ENCODE peak calls at places on chromosomes 13 and 19, in six cellular contexts. L is upper lobe of right lung; Q is SK-N-MC; N is CD8-positive, alpha-beta memory T cell; C is ureter; P is hypothalamus. V is an unnamed sample.

GRCh38 chr19:46674416-46675178 is 13.6 kb upstream of the DACT3 start:
- DNase-seq in Q (no peak), L (no peak), N (no peak), P (no peak), C (no peak), V (peak; percentile 81)

GRCh38 chr13:43786766-43787517 is at the start of gene ENOX1:
- DNase-seq in N (no peak), P (peak; percentile 53), L (peak; percentile 69), Q (no peak), C (peak; percentile 73), V (peak; percentile 82)

GRCh38 chr13:39509616-39510015 is 93.4 kb downstream of the LHFPL6 start:
- DNase-seq in L (no peak), C (no peak), P (no peak), Q (no peak), N (no peak), V (no peak)

GRCh38 chr13:98143601-98144500 is 957 bp downstream of the FARP1 start:
- DNase-seq in N (no peak), L (peak; percentile 74), P (no peak), Q (no peak), C (no peak), V (no peak)

GRCh38 chr13:87094646-87095045 is 576.5 kb upstream of the SLITRK5 start:
- DNase-seq in C (no peak), L (no peak), Q (peak; percentile 18), P (no peak), N (no peak), V (no peak)

GRCh38 chr13:48000559-48001126 is 430 bp downstream of the SUCLA2 start:
- DNase-seq in L (no peak), C (no peak), N (no peak), Q (no peak), P (no peak), V (peak; percentile 10)

GRCh38 chr13:34941835-34942731 is at the start of gene NBEA:
- DNase-seq in Q (peak; percentile 10), C (peak; percentile 77), L (peak; percentile 89), N (peak; percentile 62), P (peak; percentile 55), V (peak; percentile 74)

GRCh38 chr19:1324792-1325567 is 39.3 kb downstream of the EFNA2 start:
- DNase-seq in Q (no peak), L (no peak), P (peak; percentile 54), C (peak; percentile 81), N (no peak), V (no peak)

GRCh38 chr19:4288091-4288777 is 9.2 kb downstream of the SHD start:
- DNase-seq in Q (no peak), L (no peak), N (no peak), C (no peak), P (no peak), V (no peak)

GRCh38 chr19:51460164-51460992 is 2.1 kb upstream of the SIGLEC8 start:
- DNase-seq in P (no peak), N (no peak), C (peak; percentile 38), L (no peak), Q (no peak), V (peak; percentile 32)

GRCh38 chr19:5889288-5889971 is 14.2 kb downstream of the NDUFA11 start:
- DNase-seq in P (no peak), N (no peak), Q (no peak), L (no peak), C (no peak), V (no peak)

GRCh38 chr19:29667941-29668340 is 2.7 kb downstream of the PLEKHF1 start:
- DNase-seq in C (no peak), Q (no peak), P (no peak), N (peak; percentile 87), L (peak; percentile 50), V (no peak)

GRCh38 chr19:11252665-11253355 is 9.5 kb downstream of the DOCK6 start:
- DNase-seq in P (no peak), C (no peak), Q (no peak), N (no peak), L (no peak), V (no peak)

GRCh38 chr19:41219924-41220567 is 1.0 kb downstream of the AXL start:
- DNase-seq in C (no peak), P (no peak), Q (no peak), L (peak; percentile 67), N (no peak), V (no peak)

GRCh38 chr19:58352760-58353671 is at the start of gene A1BG:
- DNase-seq in C (no peak), N (peak; percentile 44), Q (no peak), L (no peak), P (no peak), V (no peak)

GRCh38 chr13:39410089-39410901 is 192.7 kb downstream of the LHFPL6 start:
- DNase-seq in L (no peak), Q (peak; percentile 76), C (no peak), P (no peak), N (no peak), V (peak; percentile 68)

GRCh38 chr13:33381906-33382305 is 96.4 kb upstream of the STARD13 start:
- DNase-seq in C (no peak), N (no peak), P (no peak), Q (no peak), L (no peak), V (no peak)

GRCh38 chr19:54517483-54517882 is 14.9 kb downstream of the LAIR2 start:
- DNase-seq in Q (peak; percentile 35), P (no peak), L (no peak), N (peak; percentile 59), C (no peak), V (peak; percentile 19)

GRCh38 chr13:109426690-109426990 is 359.7 kb downstream of the IRS2 start:
- DNase-seq in L (no peak), Q (no peak), N (no peak), C (no peak), P (no peak), V (no peak)

GRCh38 chr19:43699506-43700367 is 16.1 kb upstream of the IRGC start:
- DNase-seq in P (no peak), Q (no peak), L (peak; percentile 70), C (no peak), N (no peak), V (no peak)

GRCh38 chr13:90485441-90485840 is 862.0 kb upstream of the MIR17HG start:
- DNase-seq in L (no peak), P (no peak), C (no peak), N (no peak), Q (no peak), V (peak; percentile 42)

GRCh38 chr19:30556230-30556711 is 184.1 kb downstream of the ZNF536 start:
- DNase-seq in N (no peak), L (no peak), Q (no peak), P (no peak), C (no peak), V (no peak)

GRCh38 chr13:31234729-31235128 is 35.0 kb downstream of the B3GLCT start:
- DNase-seq in N (no peak), C (no peak), Q (no peak), P (no peak), L (no peak), V (peak; percentile 37)

GRCh38 chr19:49107625-49108459 is 6.3 kb upstream of the LIN7B start:
- DNase-seq in Q (no peak), N (no peak), L (no peak), C (no peak), P (no peak), V (no peak)

GRCh38 chr13:33388254-33388998 is 102.9 kb upstream of the STARD13 start:
- DNase-seq in Q (no peak), P (no peak), N (no peak), L (no peak), C (no peak), V (peak; percentile 39)

GRCh38 chr13:49594576-49594975 is 9.2 kb upstream of the RCBTB1 start:
- DNase-seq in L (no peak), Q (no peak), N (no peak), P (no peak), C (no peak), V (peak; percentile 14)

GRCh38 chr19:10260141-10260584 is 8.1 kb downstream of the MRPL4 start:
- DNase-seq in C (no peak), N (no peak), P (no peak), Q (no peak), L (peak; percentile 93), V (no peak)

GRCh38 chr19:54390942-54391577 is 24.2 kb upstream of the TTYH1 start:
- DNase-seq in Q (peak; percentile 32), P (peak; percentile 13), N (peak; percentile 79), L (no peak), C (peak; percentile 46), V (peak; percentile 75)

GRCh38 chr19:27745978-27746542 is 1466.9 kb downstream of the UQCRFS1 start:
- DNase-seq in Q (no peak), N (no peak), C (peak; percentile 9), P (no peak), L (peak; percentile 12), V (no peak)

GRCh38 chr19:4425531-4425930 is 23.1 kb downstream of the CHAF1A start:
- DNase-seq in L (no peak), P (no peak), Q (no peak), C (no peak), N (no peak), V (no peak)

GRCh38 chr13:20442798-20443381 is 82.8 kb downstream of the CRYL1 start:
- DNase-seq in Q (no peak), P (no peak), N (no peak), C (no peak), L (no peak), V (no peak)

GRCh38 chr13:100491164-100491847 is 97.3 kb downstream of the GGACT start:
- DNase-seq in Q (no peak), N (no peak), L (no peak), P (no peak), C (no peak), V (no peak)

GRCh38 chr19:28486934-28487333 is 726.0 kb downstream of the UQCRFS1 start:
- DNase-seq in C (no peak), Q (no peak), L (no peak), N (no peak), P (no peak), V (no peak)